ENCODE peak calls at places on chromosomes 2 and 18, in nine cellular contexts. Y is foreskin fibroblast, B is BJ, R is dorsolateral prefrontal cortex, H is pancreas, C is spleen, F is A549, U is PC-3, W is thoracic aorta. M is an unnamed sample.

GRCh38 chr2:172735646-172736418 is at the start of gene RAPGEF4:
- DNase-seq in U (no peak), Y (peak), H (peak), B (no peak), W (no peak), C (no peak), R (no peak), F (peak), M (no peak)

GRCh38 chr2:120939595-120940318 is 204.1 kb downstream of the GLI2 start:
- DNase-seq in B (peak), H (no peak), F (peak), Y (peak), C (no peak), U (peak), W (no peak), R (peak), M (no peak)

GRCh38 chr2:222797871-222798270 is 63.0 kb upstream of the ACSL3 start:
- DNase-seq in W (no peak), R (no peak), C (no peak), B (no peak), H (no peak), U (no peak), Y (no peak), F (no peak), M (no peak)

GRCh38 chr2:146523218-146523617 is 1321.6 kb upstream of the ACVR2A start:
- DNase-seq in H (no peak), W (no peak), C (no peak), F (no peak), R (no peak), U (peak), Y (peak), B (no peak), M (no peak)

GRCh38 chr2:63658176-63658968 is 69.6 kb downstream of the MDH1 start:
- DNase-seq in H (no peak), W (no peak), U (no peak), R (no peak), F (no peak), Y (peak), C (no peak), B (no peak), M (no peak)

GRCh38 chr2:25119263-25119662 is 49.1 kb downstream of the POMC start:
- DNase-seq in R (no peak), B (no peak), F (no peak), C (peak), H (no peak), U (no peak), W (no peak), Y (no peak), M (no peak)

GRCh38 chr2:57906152-57906732 is 140.4 kb upstream of the VRK2 start:
- DNase-seq in W (no peak), Y (peak), C (no peak), B (no peak), F (peak), R (no peak), U (peak), H (no peak), M (no peak)

GRCh38 chr2:37599688-37600525 is 71.5 kb downstream of the CDC42EP3 start:
- DNase-seq in H (no peak), Y (no peak), F (no peak), R (no peak), U (no peak), W (no peak), C (peak), B (no peak), M (no peak)

GRCh38 chr2:58131191-58132011 is 84.8 kb downstream of the VRK2 start:
- DNase-seq in U (no peak), C (no peak), F (no peak), R (no peak), W (no peak), Y (peak), H (no peak), B (no peak), M (no peak)

GRCh38 chr2:112864072-112864471 is 27.5 kb upstream of the IL1B start:
- DNase-seq in F (no peak), R (no peak), H (no peak), U (no peak), W (no peak), B (no peak), C (no peak), Y (no peak), M (no peak)

GRCh38 chr18:23067236-23067635 is 68.0 kb upstream of the CABLES1 start:
- DNase-seq in F (no peak), H (no peak), R (no peak), U (peak), B (no peak), Y (peak), C (no peak), W (no peak), M (no peak)

GRCh38 chr18:3449702-3450357 is at the start of gene TGIF1:
- DNase-seq in F (no peak), R (no peak), B (no peak), U (peak), C (peak), H (peak), W (peak), Y (peak), M (peak)

GRCh38 chr2:238591732-238592131 is 165.0 kb downstream of the ASB1 start:
- DNase-seq in U (no peak), R (no peak), C (no peak), H (no peak), W (no peak), F (no peak), B (no peak), Y (no peak), M (no peak)

GRCh38 chr18:12776821-12777471 is 74.1 kb downstream of the PSMG2 start:
- DNase-seq in U (peak), B (no peak), W (no peak), H (no peak), C (peak), F (no peak), R (no peak), Y (no peak), M (peak)

GRCh38 chr2:135792401-135793152 is 44.4 kb downstream of the LCT start:
- DNase-seq in W (no peak), R (no peak), F (no peak), C (no peak), Y (no peak), H (no peak), U (no peak), B (no peak), M (no peak)

GRCh38 chr2:34734662-34735061 is 1135.6 kb upstream of the FAM98A start:
- DNase-seq in B (no peak), C (no peak), F (no peak), R (no peak), W (no peak), H (no peak), Y (no peak), U (no peak), M (no peak)

GRCh38 chr2:78521938-78522337 is 503.6 kb upstream of the REG3G start:
- DNase-seq in H (no peak), B (no peak), C (no peak), F (no peak), W (no peak), R (no peak), Y (no peak), U (no peak), M (no peak)

GRCh38 chr2:100235098-100235497 is 87.2 kb downstream of the LONRF2 start:
- DNase-seq in F (no peak), W (no peak), B (no peak), C (peak), U (peak), H (no peak), R (no peak), Y (no peak), M (no peak)

GRCh38 chr18:13454363-13455150 is 236.0 kb downstream of the LDLRAD4 start:
- DNase-seq in F (no peak), B (no peak), U (no peak), W (no peak), C (no peak), H (no peak), Y (no peak), R (no peak), M (no peak)

GRCh38 chr2:937530-937929 is 13.1 kb upstream of the SNTG2 start:
- DNase-seq in U (no peak), F (no peak), C (no peak), R (no peak), B (no peak), W (no peak), Y (peak), H (no peak), M (no peak)

GRCh38 chr2:159753797-159754196 is 41.5 kb downstream of the MARCHF7 start:
- DNase-seq in R (no peak), C (no peak), W (no peak), B (no peak), U (no peak), F (no peak), Y (no peak), H (no peak), M (no peak)

GRCh38 chr18:46718501-46719341 is 38.1 kb downstream of the ST8SIA5 start:
- DNase-seq in Y (peak), U (peak), C (no peak), W (no peak), H (peak), F (no peak), R (peak), B (peak), M (no peak)

GRCh38 chr2:88764850-88765153 is 73.3 kb downstream of the RPIA start:
- DNase-seq in H (no peak), B (no peak), F (no peak), R (no peak), C (no peak), U (no peak), W (no peak), Y (no peak), M (no peak)

GRCh38 chr2:62158444-62159121 is 37.3 kb upstream of the B3GNT2 start:
- DNase-seq in Y (no peak), R (no peak), U (no peak), B (no peak), W (no peak), H (no peak), F (no peak), C (no peak), M (no peak)

GRCh38 chr2:73640537-73640936 is 1.7 kb downstream of the NAT8 start:
- DNase-seq in F (no peak), C (no peak), H (no peak), U (peak), Y (peak), R (no peak), B (no peak), W (no peak), M (no peak)

GRCh38 chr2:120442923-120443571 is 97.1 kb downstream of the INHBB start:
- DNase-seq in B (no peak), R (no peak), H (peak), Y (no peak), F (no peak), W (no peak), C (peak), U (peak), M (no peak)

GRCh38 chr18:61735564-61736102 is 157.2 kb downstream of the RNF152 start:
- DNase-seq in W (no peak), R (no peak), F (no peak), B (no peak), U (no peak), C (no peak), H (no peak), Y (no peak), M (no peak)

GRCh38 chr2:9532421-9532820 is 23.2 kb downstream of the ADAM17 start:
- DNase-seq in H (no peak), R (no peak), Y (no peak), W (no peak), B (no peak), C (no peak), U (no peak), F (no peak), M (no peak)

GRCh38 chr2:10412380-10412779 is 35.7 kb downstream of the ODC1 start:
- DNase-seq in R (peak), F (no peak), B (no peak), U (peak), Y (peak), W (no peak), H (no peak), C (no peak), M (no peak)

GRCh38 chr2:78908973-78909372 is 116.5 kb upstream of the REG3G start:
- DNase-seq in B (no peak), U (no peak), R (no peak), F (no peak), W (no peak), H (no peak), C (no peak), Y (no peak), M (no peak)

GRCh38 chr2:67879586-67880290 is 183.1 kb downstream of the C1D start:
- DNase-seq in Y (peak), R (no peak), W (no peak), F (no peak), C (no peak), B (no peak), U (peak), H (no peak), M (no peak)

GRCh38 chr2:133342283-133342895 is 225.9 kb downstream of the NCKAP5 start:
- DNase-seq in Y (no peak), F (no peak), U (no peak), H (no peak), R (no peak), B (no peak), C (no peak), W (no peak), M (no peak)

GRCh38 chr2:143375376-143375880 is 246.2 kb downstream of the ARHGAP15 start:
- DNase-seq in W (no peak), H (no peak), F (no peak), B (no peak), Y (no peak), U (no peak), R (no peak), C (no peak), M (no peak)

DNA sequence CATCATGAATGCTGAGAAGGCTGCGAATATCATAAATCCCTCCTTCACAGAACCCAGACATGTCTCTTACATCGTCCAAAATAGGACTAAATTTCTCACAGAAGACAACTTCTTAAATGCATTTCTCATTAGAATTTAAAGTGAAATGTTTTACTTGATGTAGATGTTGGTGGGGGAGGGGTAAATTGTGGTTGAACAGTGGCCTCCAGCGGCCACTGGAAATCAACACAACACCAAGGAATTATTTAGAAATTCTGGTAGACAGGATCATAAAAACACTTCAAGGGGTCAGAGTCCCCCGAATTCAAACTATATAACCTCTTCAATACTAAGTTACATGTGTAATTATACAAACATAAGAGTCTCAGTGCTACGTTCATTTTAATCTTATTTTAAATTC is 135.9 kb downstream of the ABCA12 start:
- DNase-seq in B (no peak), H (no peak), R (peak), W (no peak), Y (peak), F (peak), U (peak), C (no peak), M (no peak)
- TF ChIP-seq CTCF in B (peak), H (no peak), R (peak), W (peak), Y (peak), F (peak), U (peak), C (no peak), M (peak)

DNA sequence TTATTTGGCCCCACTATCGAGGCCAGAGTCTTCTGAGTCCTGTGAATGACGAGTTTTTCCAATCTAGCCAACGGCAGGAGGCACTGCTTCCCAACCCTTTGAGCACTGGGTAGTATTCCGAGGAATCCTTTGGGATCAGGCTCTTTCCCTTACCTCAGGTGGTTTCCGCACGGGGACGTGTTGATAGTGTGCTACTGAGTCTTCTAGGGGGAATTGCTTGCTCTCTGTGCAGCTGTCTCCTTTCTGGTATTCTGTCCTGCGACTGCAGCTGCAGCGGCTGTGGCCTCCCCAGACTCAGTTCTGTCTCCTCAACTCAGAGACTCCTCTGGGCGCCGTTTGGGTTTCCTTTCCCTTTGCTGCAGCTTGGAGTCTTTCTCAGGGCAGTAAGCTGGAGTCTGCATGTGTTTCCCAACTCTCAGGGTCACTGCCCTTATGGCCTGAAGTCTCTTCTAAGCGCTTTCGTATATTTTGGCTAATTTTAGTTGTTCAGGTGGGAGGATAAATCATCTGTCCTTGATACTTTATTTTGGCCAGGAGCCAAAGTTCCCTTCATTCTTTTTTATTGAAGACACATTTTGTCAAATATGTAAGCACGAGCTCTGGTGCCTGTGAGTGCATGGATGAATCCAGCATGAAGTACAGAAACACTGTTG is 118.4 kb downstream of the MAP4K4 start:
- DNase-seq in F (no peak), B (no peak), Y (peak), C (no peak), H (no peak), W (no peak), U (no peak), R (no peak), M (no peak)
- TF ChIP-seq CTCF in F (no peak), B (no peak), Y (no peak), C (no peak), H (no peak), W (no peak), U (no peak), R (peak), M (no peak)

DNA sequence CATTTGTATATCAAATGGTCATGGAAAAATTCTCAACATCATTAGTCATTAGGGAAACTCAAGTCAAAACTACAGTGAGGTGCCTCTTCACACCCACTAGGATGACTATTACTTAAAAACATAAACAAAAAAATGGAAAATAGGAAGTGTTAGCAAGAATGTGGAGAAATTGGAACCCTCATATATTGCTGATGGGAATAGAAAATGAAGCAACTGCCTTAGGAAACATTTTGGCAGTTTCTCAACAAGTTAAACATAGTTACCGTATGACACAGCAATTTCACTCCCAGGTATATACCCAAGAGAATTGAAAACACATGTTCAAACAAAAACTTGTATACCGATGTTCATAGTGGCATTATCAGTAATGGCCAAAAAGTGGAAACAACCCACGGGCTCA is 18.1 kb upstream of the CYP26B1 start:
- DNase-seq in W (no peak), H (no peak), U (peak), C (no peak), F (no peak), B (no peak), R (no peak), Y (no peak), M (no peak)
- TF ChIP-seq CTCF in W (no peak), H (no peak), U (no peak), C (no peak), F (no peak), B (no peak), R (no peak), Y (no peak), M (no peak)

GRCh38 chr18:78779996-78780718 is 199.5 kb upstream of the SALL3 start:
- DNase-seq in W (no peak), Y (no peak), H (peak), U (no peak), C (peak), F (no peak), B (no peak), R (no peak), M (peak)
- TF ChIP-seq CTCF in W (no peak), Y (no peak), H (no peak), U (no peak), C (no peak), F (no peak), B (no peak), R (no peak), M (no peak)

DNA sequence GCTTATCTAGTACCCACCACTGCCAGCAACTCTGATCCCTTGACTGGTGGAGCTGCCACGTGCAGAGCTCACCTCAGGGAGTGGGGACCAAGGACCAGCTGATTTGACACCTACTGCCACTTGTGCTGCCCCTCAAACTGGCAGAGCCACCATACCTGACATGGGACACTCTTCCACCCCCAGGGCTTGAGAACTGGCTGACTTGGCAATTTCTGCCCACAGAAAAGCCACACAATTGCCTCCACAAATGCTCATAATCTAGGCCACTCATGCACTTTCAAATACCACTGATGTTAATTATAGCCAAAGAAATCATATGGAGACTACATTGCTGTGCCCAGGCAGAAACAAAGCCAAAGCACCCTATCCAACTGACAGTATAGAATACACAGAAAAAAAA is 11.8 kb upstream of the KDM3A start:
- DNase-seq in C (no peak), R (no peak), B (no peak), W (no peak), H (no peak), F (no peak), U (no peak), Y (no peak), M (no peak)
- TF ChIP-seq CTCF in C (no peak), R (no peak), B (no peak), W (no peak), H (no peak), F (no peak), U (no peak), Y (no peak), M (no peak)

GRCh38 chr2:190283783-190284182 is 35.8 kb downstream of the HIBCH start:
- DNase-seq in B (no peak), F (no peak), U (peak), H (no peak), R (no peak), C (no peak), W (no peak), Y (peak), M (no peak)
- TF ChIP-seq CTCF in B (no peak), F (no peak), U (no peak), H (no peak), R (no peak), C (no peak), W (no peak), Y (no peak), M (no peak)

GRCh38 chr18:48996901-48997463 is 46.2 kb upstream of the SMAD7 start:
- DNase-seq in R (no peak), H (no peak), F (peak), W (no peak), Y (peak), B (peak), C (no peak), U (peak), M (no peak)
- TF ChIP-seq CTCF in R (no peak), H (no peak), F (no peak), W (no peak), Y (no peak), B (no peak), C (no peak), U (no peak), M (no peak)

GRCh38 chr2:241844831-241845578 is 13.7 kb downstream of the PDCD1 start:
- DNase-seq in B (no peak), H (no peak), W (no peak), U (no peak), F (no peak), C (peak), Y (no peak), R (no peak), M (no peak)

GRCh38 chr2:241842067-241842415 is 16.7 kb downstream of the PDCD1 start:
- DNase-seq in U (no peak), B (no peak), C (no peak), W (no peak), R (no peak), H (no peak), F (no peak), Y (no peak), M (no peak)

GRCh38 chr2:241843321-241844065 is 15.2 kb downstream of the PDCD1 start:
- DNase-seq in H (no peak), B (no peak), U (no peak), W (no peak), R (no peak), F (no peak), C (peak), Y (no peak), M (peak)

GRCh38 chr2:241842620-241843211 is 16.0 kb downstream of the PDCD1 start:
- DNase-seq in C (peak), R (no peak), H (peak), W (no peak), U (no peak), B (no peak), F (no peak), Y (no peak), M (peak)

GRCh38 chr2:241844066-241844728 is 14.5 kb downstream of the PDCD1 start:
- DNase-seq in W (no peak), C (peak), U (peak), F (peak), R (no peak), H (peak), B (peak), Y (peak), M (peak)
- TF ChIP-seq CTCF in W (no peak), C (no peak), U (no peak), F (no peak), R (no peak), H (no peak), B (no peak), Y (no peak), M (no peak)